ENCODE peak calls at places on chromosomes 6 and 20, in nine cellular contexts. I is pancreas, Z is left ventricle myocardium inferior, D is aorta, B is cardiac muscle cell, J is tibial artery, G is PC-9, S is fibroblast of villous mesenchyme, T is GM12864. W is an unnamed sample.

GRCh38 chr6:91130126-91130525 is 543.3 kb upstream of the MAP3K7 start:
- DNase-seq in I (no peak), Z (no peak), D (no peak), B (no peak), J (no peak), G (no peak), S (no peak), T (no peak), W (no peak)

GRCh38 chr20:21528870-21529269 is 15.0 kb upstream of the NKX2-2 start:
- DNase-seq in I (no peak), Z (no peak), D (no peak), B (no peak), J (no peak), G (no peak), S (no peak), T (no peak), W (no peak)

GRCh38 chr6:76697585-76697984 is 625.1 kb upstream of the IMPG1 start:
- DNase-seq in I (no peak), Z (no peak), D (no peak), B (peak), J (no peak), G (peak), S (peak), T (no peak), W (peak)

GRCh38 chr6:1895721-1896120 is 286.0 kb downstream of the FOXC1 start:
- DNase-seq in I (no peak), Z (no peak), D (no peak), B (no peak), J (no peak), G (no peak), S (no peak), T (no peak), W (peak)

GRCh38 chr20:55095745-55096450 is 620.5 kb downstream of the DOK5 start:
- DNase-seq in I (no peak), Z (no peak), D (no peak), B (no peak), J (no peak), G (no peak), S (no peak), T (no peak), W (no peak)

GRCh38 chr20:9359561-9360308 is 154.7 kb upstream of the LAMP5 start:
- DNase-seq in I (peak), Z (no peak), D (peak), B (peak), J (peak), G (peak), S (peak), T (no peak), W (peak)

GRCh38 chr6:124879110-124879991 is 82.9 kb upstream of the RNF217 start:
- DNase-seq in I (no peak), Z (no peak), D (no peak), B (no peak), J (no peak), G (no peak), S (no peak), T (no peak), W (no peak)

GRCh38 chr20:17439897-17440296 is 91.3 kb downstream of the BFSP1 start:
- DNase-seq in I (no peak), Z (no peak), D (no peak), B (no peak), J (no peak), G (no peak), S (no peak), T (no peak), W (no peak)

GRCh38 chr6:4185419-4185818 is 50.0 kb upstream of the ECI2 start:
- DNase-seq in I (no peak), Z (no peak), D (no peak), B (no peak), J (no peak), G (no peak), S (no peak), T (no peak), W (peak)

GRCh38 chr6:31418251-31418650 is 14.9 kb downstream of the MICA start:
- DNase-seq in I (no peak), Z (no peak), D (no peak), B (no peak), J (no peak), G (no peak), S (no peak), T (no peak), W (peak)

GRCh38 chr20:3931664-3932063 is 42.5 kb downstream of the PANK2 start:
- DNase-seq in I (no peak), Z (no peak), D (no peak), B (no peak), J (no peak), G (no peak), S (no peak), T (no peak), W (no peak)

GRCh38 chr6:21935142-21935541 is 341.6 kb downstream of the SOX4 start:
- DNase-seq in I (no peak), Z (no peak), D (no peak), B (no peak), J (no peak), G (no peak), S (no peak), T (no peak), W (no peak)

GRCh38 chr6:170224694-170225660 is 65.9 kb downstream of the DLL1 start:
- DNase-seq in I (peak), Z (no peak), D (no peak), B (no peak), J (no peak), G (peak), S (no peak), T (no peak), W (no peak)

GRCh38 chr6:162973975-162974374 is 246.2 kb downstream of the PACRG start:
- DNase-seq in I (no peak), Z (no peak), D (no peak), B (no peak), J (no peak), G (no peak), S (no peak), T (no peak), W (no peak)

GRCh38 chr20:60700728-60701127 is 551.3 kb upstream of the CDH4 start:
- DNase-seq in I (no peak), Z (no peak), D (no peak), B (no peak), J (no peak), G (no peak), S (no peak), T (no peak), W (peak)

GRCh38 chr6:13447949-13448724 is 39.3 kb downstream of the GFOD1 start:
- DNase-seq in I (no peak), Z (no peak), D (no peak), B (peak), J (peak), G (no peak), S (no peak), T (no peak), W (no peak)

GRCh38 chr20:2713285-2713684 is 20.7 kb downstream of the EBF4 start:
- DNase-seq in I (no peak), Z (no peak), D (no peak), B (no peak), J (no peak), G (no peak), S (no peak), T (no peak), W (peak)

GRCh38 chr6:21748343-21749063 is 155.0 kb downstream of the SOX4 start:
- DNase-seq in I (no peak), Z (no peak), D (no peak), B (peak), J (no peak), G (no peak), S (no peak), T (no peak), W (peak)

GRCh38 chr6:12481292-12481691 is 191.1 kb downstream of the EDN1 start:
- DNase-seq in I (no peak), Z (no peak), D (no peak), B (no peak), J (no peak), G (no peak), S (no peak), T (no peak), W (no peak)

GRCh38 chr20:33602826-33603590 is 59.1 kb upstream of the C20orf144 start:
- DNase-seq in I (no peak), Z (no peak), D (no peak), B (no peak), J (no peak), G (no peak), S (peak), T (no peak), W (peak)

DNA sequence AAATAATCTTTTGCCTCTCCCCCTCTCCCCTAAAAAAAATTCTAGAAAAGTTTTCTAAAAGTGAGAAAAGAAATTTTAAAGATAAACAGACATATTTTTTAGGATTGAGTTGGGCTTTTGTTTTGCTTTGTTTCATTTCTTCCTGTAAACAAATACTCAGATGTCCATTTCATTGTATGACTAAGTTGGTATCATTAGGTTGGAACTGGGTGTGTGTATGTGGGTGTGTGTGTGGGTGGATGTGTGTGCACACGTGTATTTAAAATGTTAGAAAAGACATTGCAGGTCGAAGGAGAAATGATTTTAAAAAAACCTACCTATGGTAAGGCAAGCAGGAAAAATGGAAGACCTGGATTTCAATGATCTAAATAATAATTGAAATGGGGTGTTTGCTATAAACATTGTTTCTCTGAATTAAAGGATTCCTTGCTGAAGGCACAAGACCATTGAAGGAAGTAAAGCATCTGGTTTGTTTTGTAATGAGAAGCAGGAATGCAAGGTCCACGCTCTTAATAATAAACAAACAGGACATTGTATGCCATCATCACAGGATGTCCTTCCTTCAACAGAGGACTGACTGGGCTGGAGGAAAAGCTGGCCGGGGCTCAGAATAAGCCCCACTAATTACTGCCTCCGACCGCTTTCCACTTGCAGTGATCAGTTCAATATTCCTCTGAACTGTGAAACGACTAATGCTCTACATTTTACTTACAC is 1.0 kb upstream of the PRDM1 start:
- DNase-seq in I (no peak), Z (no peak), D (no peak), B (no peak), J (no peak), G (no peak), S (peak), T (no peak), W (peak)
- H3K4me3 ChIP-seq in I (peak), Z (peak), D (no peak), B (no peak), J (no peak), G (peak), S (peak), T (peak), W (peak)

GRCh38 chr6:47787620-47788497 is 6.0 kb downstream of the OPN5 start:
- DNase-seq in I (peak), Z (peak), D (peak), B (peak), J (no peak), G (peak), S (peak), T (peak), W (peak)
- H3K4me3 ChIP-seq in I (peak), Z (no peak), D (no peak), B (no peak), J (no peak), G (no peak), S (peak), T (no peak), W (peak)

GRCh38 chr6:14985366-14985765 is 260.5 kb upstream of the JARID2 start:
- DNase-seq in I (no peak), Z (no peak), D (no peak), B (no peak), J (no peak), G (no peak), S (no peak), T (no peak), W (no peak)

GRCh38 chr6:14983599-14984296 is 262.1 kb upstream of the JARID2 start:
- DNase-seq in I (no peak), Z (no peak), D (no peak), B (peak), J (no peak), G (no peak), S (peak), T (no peak), W (peak)

GRCh38 chr6:14981960-14982359 is 263.9 kb upstream of the JARID2 start:
- DNase-seq in I (no peak), Z (no peak), D (no peak), B (no peak), J (no peak), G (no peak), S (no peak), T (no peak), W (peak)

GRCh38 chr6:14986370-14986769 is 259.5 kb upstream of the JARID2 start:
- DNase-seq in I (no peak), Z (no peak), D (no peak), B (no peak), J (no peak), G (no peak), S (no peak), T (no peak), W (no peak)

DNA sequence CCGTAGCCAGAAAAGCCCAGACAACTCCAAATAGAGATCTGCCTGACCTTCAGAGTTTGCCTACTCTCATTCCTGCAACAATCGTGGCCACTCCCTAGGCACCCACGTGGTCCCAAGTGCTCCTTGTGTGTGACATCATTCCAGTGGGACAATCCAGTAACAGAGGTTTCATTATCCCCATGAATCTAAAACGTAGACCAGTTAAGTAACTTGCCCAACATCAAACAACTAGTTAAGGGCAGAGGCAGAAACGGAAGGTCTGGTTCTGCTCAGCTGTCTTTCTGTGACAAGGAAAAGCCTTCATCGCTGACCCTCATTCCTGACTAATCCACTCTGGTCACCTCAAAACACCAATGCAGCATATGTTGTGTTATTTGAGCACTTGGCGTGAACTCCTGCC is 261.4 kb upstream of the JARID2 start:
- DNase-seq in I (no peak), Z (peak), D (no peak), B (peak), J (no peak), G (peak), S (peak), T (no peak), W (peak)
- H3K4me3 ChIP-seq in I (no peak), Z (no peak), D (no peak), B (no peak), J (no peak), G (no peak), S (no peak), T (no peak), W (no peak)

GRCh38 chr6:83884523-83884922 is 25.0 kb downstream of the CYB5R4 start:
- DNase-seq in I (no peak), Z (no peak), D (no peak), B (peak), J (no peak), G (no peak), S (peak), T (no peak), W (peak)
- H3K4me3 ChIP-seq in I (no peak), Z (no peak), D (no peak), B (no peak), J (no peak), G (no peak), S (no peak), T (no peak), W (no peak)

DNA sequence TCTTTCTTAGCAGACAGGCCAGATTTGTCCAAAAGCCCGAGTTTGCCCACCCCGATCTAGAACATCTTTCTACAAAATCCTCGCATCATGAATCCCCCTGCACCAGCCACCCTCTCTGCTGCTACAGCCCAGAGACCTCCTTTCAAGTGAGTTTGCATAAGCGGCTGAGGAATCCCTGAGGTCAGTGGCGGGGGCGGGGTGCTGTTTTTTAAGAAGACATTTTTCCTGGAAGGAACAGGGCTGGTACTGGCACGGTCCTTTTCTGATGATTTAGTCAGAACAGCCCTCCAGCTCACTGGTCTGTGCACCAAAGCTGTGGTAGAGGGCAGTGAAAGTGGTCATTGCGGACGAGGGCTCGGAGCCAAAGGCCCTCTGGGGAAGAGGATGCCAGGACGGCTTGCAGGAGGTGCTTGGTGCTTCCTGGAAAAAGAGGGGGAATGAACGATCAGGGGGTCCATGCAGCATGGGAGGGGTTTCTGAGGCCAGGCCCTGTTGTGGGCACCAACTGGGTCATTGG is 50.5 kb downstream of the GNAS-AS1 start:
- DNase-seq in I (no peak), Z (no peak), D (no peak), B (no peak), J (no peak), G (no peak), S (no peak), T (no peak), W (no peak)
- H3K4me3 ChIP-seq in I (no peak), Z (no peak), D (no peak), B (no peak), J (no peak), G (no peak), S (no peak), T (no peak), W (no peak)

W was measured in fibroblast of mammary gland.